ENCODE peak calls at places on chromosomes 7 and 10, in nine cellular contexts. S is suprapubic skin, B is prostate gland, J is mammary epithelial cell, Q is OCI-LY7, P is thoracic aorta, D is H1, G is Peyer's patch, Z is AG04450. N is an unnamed sample.

GRCh38 chr7:158424531-158424930 is 163.1 kb downstream of the PTPRN2 start:
- DNase-seq in P (no peak), Z (no peak), G (no peak), Q (no peak), J (no peak), B (no peak), D (no peak), S (no peak), N (no peak)

GRCh38 chr7:147809785-147810184 is 780.8 kb upstream of the C7orf33 start:
- DNase-seq in D (no peak), B (no peak), Z (no peak), Q (no peak), P (no peak), J (no peak), G (no peak), S (no peak), N (no peak)

GRCh38 chr7:28036748-28037147 is 143.8 kb downstream of the JAZF1 start:
- DNase-seq in P (no peak), S (no peak), D (no peak), J (peak), Q (no peak), B (peak), Z (no peak), G (no peak), N (no peak)

GRCh38 chr10:130711072-130711471 is 574.9 kb downstream of the GLRX3 start:
- DNase-seq in Q (no peak), G (no peak), D (no peak), P (no peak), S (no peak), Z (no peak), B (no peak), J (no peak), N (no peak)

GRCh38 chr7:118080947-118081346 is 103.0 kb upstream of the LSM8 start:
- DNase-seq in S (no peak), Z (peak), J (peak), B (no peak), P (no peak), D (no peak), G (no peak), Q (no peak), N (no peak)

GRCh38 chr7:89401099-89401498 is 605.6 kb upstream of the TEX47 start:
- DNase-seq in B (no peak), Z (no peak), D (no peak), G (no peak), J (no peak), P (no peak), S (no peak), Q (no peak), N (no peak)

GRCh38 chr7:94295805-94296204 is 98.9 kb upstream of the COL1A2 start:
- DNase-seq in Z (peak), B (no peak), P (no peak), G (no peak), D (no peak), S (no peak), J (peak), Q (no peak), N (no peak)

GRCh38 chr7:35185908-35186731 is 67.8 kb downstream of the TBX20 start:
- DNase-seq in Z (no peak), J (peak), G (no peak), P (no peak), D (peak), Q (no peak), B (no peak), S (no peak), N (peak)

GRCh38 chr10:49418328-49418727 is 22.4 kb upstream of the DRGX start:
- DNase-seq in D (no peak), G (no peak), J (no peak), B (no peak), Q (no peak), S (no peak), Z (no peak), P (no peak), N (no peak)

GRCh38 chr7:154915600-154915999 is 87.3 kb downstream of the PAXIP1 start:
- DNase-seq in S (no peak), J (no peak), B (no peak), Q (no peak), G (no peak), Z (no peak), P (no peak), D (no peak), N (no peak)

GRCh38 chr10:93180402-93181040 is 106.8 kb downstream of the CYP26A1 start:
- DNase-seq in J (peak), P (peak), S (no peak), Z (no peak), G (no peak), D (no peak), B (no peak), Q (no peak), N (no peak)

GRCh38 chr10:4780782-4781181 is 45.2 kb upstream of the AKR1E2 start:
- DNase-seq in P (no peak), D (no peak), Q (no peak), S (no peak), J (peak), G (no peak), B (no peak), Z (no peak), N (no peak)

GRCh38 chr7:131400833-131401593 is 73.3 kb downstream of the MKLN1 start:
- DNase-seq in B (peak), Z (no peak), G (no peak), D (no peak), P (no peak), S (no peak), J (no peak), Q (no peak), N (no peak)

GRCh38 chr10:15310776-15311175 is 60.3 kb downstream of the FAM171A1 start:
- DNase-seq in D (no peak), J (no peak), Z (no peak), P (no peak), S (no peak), B (no peak), Q (no peak), G (no peak), N (no peak)

GRCh38 chr10:48564466-48565150 is 40.3 kb downstream of the ARHGAP22 start:
- DNase-seq in P (no peak), S (no peak), J (no peak), D (no peak), Q (no peak), Z (no peak), G (no peak), B (no peak), N (peak)

GRCh38 chr7:16026253-16027020 is 340.0 kb upstream of the MEOX2 start:
- DNase-seq in B (no peak), J (no peak), Z (peak), Q (no peak), G (no peak), P (no peak), S (no peak), D (no peak), N (no peak)

GRCh38 chr7:114302858-114303257 is 111.8 kb upstream of the FOXP2 start:
- DNase-seq in D (no peak), S (no peak), Z (no peak), P (no peak), Q (no peak), G (no peak), B (no peak), J (peak), N (no peak)

GRCh38 chr10:18159596-18159995 is 19.4 kb downstream of the CACNB2 start:
- DNase-seq in Z (no peak), P (no peak), J (no peak), D (no peak), B (no peak), Q (no peak), S (no peak), G (no peak), N (no peak)

GRCh38 chr7:25754333-25754732 is 397.7 kb upstream of the NFE2L3 start:
- DNase-seq in B (peak), S (no peak), D (no peak), G (no peak), P (no peak), Q (no peak), Z (no peak), J (no peak), N (no peak)

GRCh38 chr7:25752967-25753791 is 398.8 kb upstream of the NFE2L3 start:
- DNase-seq in J (peak), G (no peak), Q (no peak), P (no peak), S (no peak), B (no peak), D (no peak), Z (no peak), N (no peak)

GRCh38 chr7:25753837-25754236 is 398.2 kb upstream of the NFE2L3 start:
- DNase-seq in Q (no peak), Z (no peak), B (no peak), P (no peak), S (no peak), J (no peak), G (no peak), D (no peak), N (no peak)

GRCh38 chr7:25750738-25751529 is 401.1 kb upstream of the NFE2L3 start:
- DNase-seq in J (no peak), Z (no peak), Q (no peak), G (no peak), B (peak), S (no peak), P (no peak), D (no peak), N (no peak)

GRCh38 chr7:25752169-25752568 is 399.8 kb upstream of the NFE2L3 start:
- DNase-seq in D (no peak), G (no peak), Q (no peak), J (no peak), B (no peak), S (no peak), P (no peak), Z (no peak), N (no peak)
- H3K27ac ChIP-seq in D (no peak), G (peak), Q (no peak), J (no peak), B (no peak), S (no peak), P (peak), Z (no peak), N (no peak)

GRCh38 chr10:71396084-71396713 is 521 bp upstream of the CDH23 start:
- DNase-seq in B (peak), J (no peak), Q (no peak), D (peak), P (no peak), Z (no peak), S (peak), G (no peak), N (peak)
- TF ChIP-seq CTCF in B (peak), J (peak), Q (peak), D (peak), P (peak), Z (peak), S (no peak), G (peak), N (peak)

GRCh38 chr10:14123066-14123465 is 207.7 kb downstream of the FRMD4A start:
- DNase-seq in J (no peak), B (no peak), S (no peak), D (no peak), G (no peak), P (no peak), Z (no peak), Q (no peak), N (no peak)
- H3K4me3 ChIP-seq in J (no peak), B (no peak), S (no peak), D (no peak), G (no peak), P (no peak), Z (no peak), Q (no peak), N (peak)

DNA sequence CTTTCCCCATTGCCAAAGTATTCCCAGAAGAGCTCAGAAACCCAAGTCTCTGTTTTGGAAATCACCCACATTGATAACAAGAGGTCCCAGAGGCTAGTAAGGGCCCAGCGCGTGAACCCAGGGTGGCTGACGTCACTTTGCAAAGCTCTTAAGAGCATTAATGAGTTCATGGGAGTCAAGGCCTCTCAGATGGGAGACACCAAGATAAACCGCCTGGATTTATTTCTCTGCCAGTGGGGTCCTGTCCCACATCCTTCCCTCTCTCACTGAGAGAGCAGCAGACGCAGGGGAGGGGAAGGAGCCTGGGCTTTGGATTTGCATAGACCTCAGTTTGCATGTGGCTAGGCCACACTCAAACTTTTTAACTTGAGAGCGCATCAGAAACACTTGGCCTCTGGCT is 184.8 kb upstream of the PDE1C start:
- DNase-seq in P (no peak), Z (no peak), S (no peak), D (no peak), Q (no peak), B (no peak), G (no peak), J (no peak), N (no peak)
- H3K27ac ChIP-seq in P (no peak), Z (no peak), S (no peak), D (no peak), Q (no peak), B (no peak), G (no peak), J (no peak), N (no peak)